ENCODE peak calls at places on chromosomes 5 and 9, in six cellular contexts. Y is MM.1S, G is BE2C, T is cardiac fibroblast, D is B cell, S is fibroblast of pulmonary artery. X is an unnamed sample.

GRCh38 chr5:150650713-150651000 is 10.2 kb downstream of the SYNPO start:
- DNase-seq in D (no peak), S (no peak), Y (no peak), T (no peak), G (no peak), X (no peak)

GRCh38 chr9:129610473-129611301 is 10.2 kb downstream of the C9orf50 start:
- DNase-seq in T (peak; percentile 76), S (peak; percentile 68), Y (peak; percentile 72), G (peak; percentile 84), D (peak; percentile 80), X (peak; percentile 58)

GRCh38 chr5:136149891-136150290 is 17.2 kb downstream of the SMAD5 start:
- DNase-seq in S (peak; percentile 13), G (no peak), Y (no peak), D (no peak), T (no peak), X (no peak)

GRCh38 chr9:97372580-97372979 is 39.3 kb upstream of the TDRD7 start:
- DNase-seq in S (no peak), G (no peak), Y (no peak), T (no peak), D (no peak), X (no peak)

GRCh38 chr5:137228816-137229215 is 270.3 kb downstream of the SPOCK1 start:
- DNase-seq in T (no peak), G (no peak), D (no peak), S (no peak), Y (no peak), X (no peak)

GRCh38 chr9:35553670-35554543 is 51.2 kb upstream of the TESK1 start:
- DNase-seq in Y (peak; percentile 64), S (peak; percentile 87), D (peak; percentile 41), G (peak; percentile 70), T (peak; percentile 90), X (no peak)

GRCh38 chr9:105432247-105432857 is 15.5 kb upstream of the FSD1L start:
- DNase-seq in S (no peak), Y (no peak), G (no peak), T (no peak), D (no peak), X (no peak)

GRCh38 chr5:61399679-61400078 is 67.6 kb downstream of the ZSWIM6 start:
- DNase-seq in S (no peak), T (no peak), G (no peak), D (no peak), Y (no peak), X (no peak)

GRCh38 chr9:33445389-33445881 is 2.0 kb downstream of the AQP3 start:
- DNase-seq in T (no peak), G (no peak), S (no peak), Y (no peak), D (no peak), X (no peak)

GRCh38 chr9:86703346-86703745 is 244.0 kb downstream of the GAS1 start:
- DNase-seq in Y (no peak), D (no peak), G (no peak), S (peak; percentile 83), T (peak; percentile 74), X (no peak)

GRCh38 chr9:37218800-37219425 is 98.5 kb downstream of the ZCCHC7 start:
- DNase-seq in Y (no peak), S (peak; percentile 31), D (no peak), G (no peak), T (peak; percentile 26), X (no peak)

GRCh38 chr9:38367898-38368297 is 24.6 kb upstream of the ALDH1B1 start:
- DNase-seq in G (no peak), S (no peak), Y (no peak), T (no peak), D (no peak), X (no peak)
- TF ChIP-seq CTCF in G (no peak), S (no peak), Y (no peak), T (no peak), D (no peak), X (no peak)

GRCh38 chr5:132147663-132148062 is 74.1 kb downstream of the CSF2 start:
- DNase-seq in S (no peak), Y (no peak), T (no peak), G (no peak), D (no peak), X (no peak)

GRCh38 chr5:132156413-132156812 is 71.2 kb downstream of the P4HA2 start:
- DNase-seq in D (no peak), G (no peak), S (no peak), T (no peak), Y (no peak), X (no peak)

GRCh38 chr5:132150565-132150964 is 77.0 kb downstream of the CSF2 start:
- DNase-seq in G (no peak), S (no peak), Y (no peak), D (no peak), T (no peak), X (no peak)
- TF ChIP-seq CTCF in G (no peak), S (no peak), Y (no peak), D (no peak), T (no peak), X (no peak)

GRCh38 chr9:31119882-31120481 is 1264.5 kb upstream of the ACO1 start:
- DNase-seq in S (peak; percentile 72), G (peak; percentile 35), T (peak; percentile 72), Y (peak; percentile 43), D (peak; percentile 53), X (no peak)
- TF ChIP-seq CTCF in S (peak; percentile 74), G (peak; percentile 68), T (peak; percentile 43), Y (peak; percentile 52), D (peak; percentile 60), X (no peak)

GRCh38 chr9:95043826-95044225 is 273.7 kb downstream of the FANCC start:
- DNase-seq in Y (no peak), S (no peak), G (no peak), T (no peak), D (no peak), X (no peak)

GRCh38 chr9:95045751-95046150 is 271.8 kb downstream of the FANCC start:
- DNase-seq in T (no peak), S (no peak), G (no peak), D (no peak), Y (no peak), X (no peak)

GRCh38 chr9:95047452-95048224 is 269.9 kb downstream of the FANCC start:
- DNase-seq in T (no peak), D (no peak), G (no peak), Y (no peak), S (no peak), X (no peak)

GRCh38 chr9:95048225-95049087 is 269.1 kb downstream of the FANCC start:
- DNase-seq in G (peak; percentile 67), Y (peak; percentile 65), S (peak; percentile 50), T (peak; percentile 46), D (peak; percentile 64), X (no peak)

GRCh38 chr9:95044731-95045508 is 272.6 kb downstream of the FANCC start:
- DNase-seq in Y (no peak), D (no peak), T (no peak), G (peak; percentile 84), S (no peak), X (no peak)
- TF ChIP-seq CTCF in Y (no peak), D (no peak), T (no peak), G (peak; percentile 85), S (no peak), X (no peak)

DNA sequence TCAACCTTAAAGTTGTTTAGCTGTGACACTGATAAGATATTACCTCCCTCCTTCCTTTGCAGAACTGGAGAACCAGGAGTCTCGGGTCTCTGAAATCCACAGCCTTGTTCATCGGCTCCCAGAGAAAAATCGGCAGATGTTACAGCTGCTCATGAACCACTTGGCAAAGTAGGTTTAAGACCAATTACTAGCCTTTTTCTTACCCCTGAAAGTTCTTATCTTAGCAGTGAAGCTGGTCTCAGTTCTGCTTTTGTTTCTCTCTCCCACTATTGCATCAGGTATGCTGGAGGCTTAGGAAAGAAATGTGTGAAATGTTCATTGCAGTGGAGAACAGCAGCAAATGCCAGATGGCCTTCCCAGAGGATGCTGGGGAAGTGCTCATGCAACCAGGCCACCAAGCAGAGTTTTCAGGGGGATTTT is 287.4 kb downstream of the ARHGAP26 start:
- DNase-seq in G (no peak), T (peak; percentile 49), Y (peak; percentile 46), S (peak; percentile 64), D (no peak), X (no peak)
- TF ChIP-seq CTCF in G (no peak), T (no peak), Y (no peak), S (no peak), D (no peak), X (no peak)

DNA sequence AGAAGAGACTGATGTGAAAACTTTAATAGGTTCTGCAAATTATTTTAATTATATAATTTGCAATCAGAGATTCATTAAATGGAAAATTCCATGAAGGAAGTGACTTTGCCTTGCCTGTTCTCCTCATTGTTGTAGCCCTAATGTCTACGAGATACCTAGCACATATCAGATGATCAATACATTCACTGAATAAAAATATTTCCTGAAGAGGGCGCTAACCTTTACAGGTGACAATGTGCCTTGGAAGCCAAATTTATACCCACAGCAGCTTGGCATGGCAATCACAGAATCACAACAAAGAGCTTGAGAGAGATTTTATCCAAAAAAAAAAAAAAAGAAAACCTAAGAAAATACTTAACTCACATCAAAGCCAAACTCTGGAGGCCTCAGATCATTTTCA is 17.4 kb downstream of the HAUS6 start:
- DNase-seq in D (peak; percentile 20), S (peak; percentile 16), T (no peak), Y (no peak), G (no peak), X (no peak)
- TF ChIP-seq CTCF in D (peak; percentile 57), S (peak; percentile 29), T (peak; percentile 25), Y (peak; percentile 21), G (peak; percentile 48), X (no peak)

X was measured in omental fat pad.